ENCODE peak calls at places on chromosomes 3 and 15, in four cellular contexts. V is K562, Z is GM23248, E is fibroblast of lung. Y is an unnamed sample.

GRCh38 chr3:120560304-120561250 is 35.6 kb upstream of the NDUFB4 start:
- DNase-seq in E (no peak), V (no peak), Z (no peak), Y (peak; percentile 39)

GRCh38 chr3:20574746-20575145 is 388.7 kb upstream of the SGO1 start:
- DNase-seq in Z (peak; percentile 88), E (peak; percentile 12), V (no peak), Y (peak; percentile 94)

GRCh38 chr15:61828860-61829513 is 231.3 kb downstream of the VPS13C start:
- DNase-seq in Z (no peak), V (no peak), E (peak; percentile 42), Y (no peak)

GRCh38 chr3:39011191-39011736 is 40.5 kb downstream of the SCN11A start:
- DNase-seq in V (no peak), Z (no peak), E (no peak), Y (no peak)

GRCh38 chr3:156187146-156187769 is 66.9 kb downstream of the KCNAB1 start:
- DNase-seq in E (no peak), V (no peak), Z (peak; percentile 80), Y (peak; percentile 92)

GRCh38 chr15:79292011-79292410 is 9.5 kb downstream of the ANKRD34C start:
- DNase-seq in E (no peak), Z (no peak), V (no peak), Y (no peak)

GRCh38 chr15:62432702-62433398 is 267.8 kb upstream of the C2CD4B start:
- DNase-seq in V (no peak), Z (peak; percentile 65), E (peak; percentile 50), Y (no peak)

GRCh38 chr3:54488297-54488696 is 365.9 kb downstream of the CACNA2D3 start:
- DNase-seq in E (no peak), Z (no peak), V (no peak), Y (no peak)

GRCh38 chr3:140319801-140320200 is 358.1 kb upstream of the TRIM42 start:
- DNase-seq in E (no peak), V (no peak), Z (no peak), Y (no peak)

GRCh38 chr15:57503911-57504598 is 87.6 kb upstream of the MYZAP start:
- DNase-seq in V (no peak), E (peak; percentile 21), Z (no peak), Y (no peak)

GRCh38 chr3:30751610-30752299 is 142.7 kb downstream of the GADL1 start:
- DNase-seq in Z (peak; percentile 34), E (peak; percentile 64), V (no peak), Y (peak; percentile 26)

GRCh38 chr15:52440414-52440813 is 88.3 kb downstream of the MYO5A start:
- DNase-seq in E (no peak), Z (peak; percentile 29), V (no peak), Y (peak; percentile 43)

GRCh38 chr3:31392568-31392967 is 140.2 kb upstream of the STT3B start:
- DNase-seq in E (no peak), Z (no peak), V (no peak), Y (no peak)

GRCh38 chr3:187629711-187630110 is 40.5 kb downstream of the SST start:
- DNase-seq in E (no peak), V (no peak), Z (peak; percentile 92), Y (no peak)

GRCh38 chr15:33022629-33023028 is 171.9 kb downstream of the FMN1 start:
- DNase-seq in V (no peak), Z (peak; percentile 63), E (peak; percentile 78), Y (peak; percentile 54)

GRCh38 chr3:149726716-149727407 is 25.4 kb downstream of the COMMD2 start:
- DNase-seq in Z (peak; percentile 42), V (no peak), E (no peak), Y (peak; percentile 68)

GRCh38 chr15:96351801-96352593 is 21.5 kb downstream of the NR2F2 start:
- DNase-seq in Z (no peak), E (no peak), V (no peak), Y (no peak)

GRCh38 chr3:187987919-187988318 is 166.0 kb upstream of the LPP start:
- DNase-seq in V (no peak), Z (no peak), E (no peak), Y (no peak)

GRCh38 chr3:24343084-24343783 is 151.4 kb downstream of the THRB start:
- DNase-seq in E (peak; percentile 85), Z (peak; percentile 66), V (no peak), Y (peak; percentile 57)

GRCh38 chr3:154684440-154684839 is 254.4 kb upstream of the GPR149 start:
- DNase-seq in Z (no peak), V (no peak), E (no peak), Y (no peak)

GRCh38 chr15:92049290-92050008 is 195.9 kb downstream of the SLCO3A1 start:
- DNase-seq in V (no peak), Z (no peak), E (no peak), Y (no peak)
- H3K79me2 ChIP-seq in V (no peaks in the 10 kb centered on the region), Z (no peaks in the 10 kb centered on the region), E (no peaks in the 10 kb centered on the region), Y (no peaks in the 10 kb centered on the region)

GRCh38 chr15:84800365-84800806 is 16.8 kb upstream of the ALPK3 start:
- DNase-seq in V (no peak), Z (no peak), E (no peak), Y (no peak)

GRCh38 chr15:84799511-84800187 is 17.5 kb upstream of the ALPK3 start:
- DNase-seq in Z (no peak), E (no peak), V (no peak), Y (no peak)

GRCh38 chr15:84798436-84798946 is 18.7 kb upstream of the ALPK3 start:
- DNase-seq in Z (no peak), E (no peak), V (no peak), Y (no peak)

GRCh38 chr15:84797212-84797611 is 19.9 kb upstream of the ALPK3 start:
- DNase-seq in E (peak; percentile 13), Z (peak; percentile 85), V (no peak), Y (peak; percentile 71)

DNA sequence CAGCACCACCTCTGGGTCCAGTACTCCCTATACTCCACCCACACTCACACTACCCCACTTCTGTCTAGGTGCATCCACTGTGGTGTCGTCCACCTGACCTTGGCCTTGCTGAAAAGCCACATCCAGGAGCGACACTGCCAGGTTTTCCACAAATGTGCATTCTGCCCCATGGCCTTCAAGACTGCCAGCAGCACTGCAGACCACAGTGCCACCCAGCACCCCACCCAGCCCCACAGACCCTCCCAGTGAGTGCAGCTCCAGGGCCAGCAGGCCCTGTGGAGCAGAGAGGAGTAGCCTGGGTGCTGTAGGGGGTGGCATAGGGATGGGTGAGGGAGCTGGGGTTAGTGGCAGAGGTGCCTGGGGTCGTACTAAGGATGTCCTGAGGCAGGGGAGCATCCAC is 19.4 kb upstream of the ALPK3 start:
- DNase-seq in Z (no peak), E (no peak), V (no peak), Y (no peak)
- H3K9ac ChIP-seq in Z (peak overlapping the region; percentile 47), E (no peak overlapping the region), V (no peak overlapping the region), Y (peak overlapping the region; percentile 55)

DNA sequence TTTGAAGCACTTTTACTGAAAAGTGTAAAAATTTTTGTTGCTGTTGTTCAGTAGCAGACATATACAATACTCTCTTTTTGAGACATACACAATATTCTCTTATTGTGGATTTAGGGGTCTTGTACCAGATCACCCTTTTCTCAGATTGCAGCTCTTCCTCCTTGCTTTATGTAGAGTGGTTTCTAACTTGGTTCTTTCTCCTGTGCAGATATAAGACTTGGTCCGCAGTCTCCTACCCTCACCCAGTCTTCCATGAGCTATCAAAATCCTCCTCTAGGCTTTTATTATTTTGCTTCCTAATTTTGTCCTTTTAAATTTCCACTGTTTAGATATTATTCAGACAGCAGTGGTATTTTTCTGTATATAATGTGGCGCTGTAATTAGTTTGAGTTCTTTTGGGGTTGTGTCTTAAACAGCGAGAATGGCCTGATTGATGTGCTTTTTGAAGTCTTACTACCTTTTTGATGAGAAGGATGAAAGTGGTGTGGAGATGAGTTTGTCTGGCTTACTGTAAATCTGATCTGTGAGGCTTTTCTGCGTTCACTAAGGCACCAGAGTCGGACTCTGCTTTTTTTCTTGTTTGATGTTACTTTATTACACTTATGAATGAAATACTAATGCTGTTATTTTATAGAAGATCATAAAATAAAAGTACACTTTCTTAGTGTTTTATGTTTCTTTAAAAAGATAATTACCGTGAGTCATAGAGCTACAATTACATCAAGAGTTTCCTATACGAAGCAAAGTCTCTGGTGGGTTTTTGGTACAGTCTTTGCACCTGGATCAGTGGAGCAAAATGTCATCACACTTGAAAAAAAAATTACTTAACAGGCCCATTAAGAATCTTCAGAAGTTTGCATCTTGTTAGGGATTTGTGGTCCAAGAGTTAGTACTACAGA is 27.8 kb downstream of the FNDC3B start:
- DNase-seq in Z (no peak), V (no peak), E (no peak), Y (no peak)
- H3K79me2 ChIP-seq in Z (peaks cover 100% of the 10 kb centered on the region), V (peaks cover 99% of the 10 kb centered on the region), E (peaks cover 93% of the 10 kb centered on the region), Y (peaks cover 98% of the 10 kb centered on the region)

GRCh38 chr3:158103131-158103955 is 2.9 kb downstream of the SHOX2 start:
- DNase-seq in Z (peak; percentile 81), E (no peak), V (no peak), Y (no peak)
- H3K9ac ChIP-seq in Z (peak overlapping the region; percentile 84), E (no peak overlapping the region), V (no peak overlapping the region), Y (no peak overlapping the region)

DNA sequence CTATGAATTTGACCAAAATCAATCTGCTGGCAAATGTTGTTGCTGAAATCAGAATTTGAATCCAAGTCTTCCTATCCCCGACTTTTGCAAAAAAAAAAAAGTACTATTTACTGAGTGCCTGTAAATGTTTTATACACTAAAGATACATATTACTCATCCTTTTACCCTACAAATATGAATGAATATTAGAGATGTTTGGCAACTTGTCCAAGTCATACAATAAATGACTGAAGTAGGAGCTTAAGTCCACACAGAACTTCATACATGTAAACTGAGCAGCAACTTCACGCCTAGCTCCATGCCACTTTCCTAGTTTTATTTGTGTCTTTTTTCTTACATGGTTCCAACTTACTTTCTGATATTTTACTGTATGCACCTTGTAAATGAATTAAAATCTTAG is 39.2 kb downstream of the PHC3 start:
- DNase-seq in V (no peak), E (no peak), Z (no peak), Y (no peak)
- H3K79me2 ChIP-seq in V (peaks cover 4% of the 10 kb centered on the region), E (peaks cover 7% of the 10 kb centered on the region), Z (peaks cover 88% of the 10 kb centered on the region), Y (peaks cover 23% of the 10 kb centered on the region)

DNA sequence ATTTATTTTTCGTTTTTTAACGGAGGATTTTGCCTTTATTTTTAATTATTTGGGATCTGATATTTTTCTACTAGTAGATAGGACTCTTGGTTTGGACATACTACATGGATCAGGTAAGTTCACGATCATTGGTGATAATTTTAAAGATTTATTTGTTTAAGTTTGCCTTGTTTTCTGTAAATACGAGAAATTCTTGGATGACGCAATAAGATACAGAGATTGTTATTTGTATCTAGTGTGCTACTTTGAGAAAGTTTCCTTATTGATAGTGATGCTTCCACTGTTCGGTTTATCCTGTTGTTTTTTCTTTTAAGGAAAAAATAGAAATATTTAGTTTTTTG is 558 bp downstream of the CHD2 start:
- DNase-seq in V (no peak), E (peak; percentile 29), Z (peak; percentile 36), Y (no peak)
- H3K9ac ChIP-seq in V (no peak overlapping the region), E (peak overlapping the region; percentile 89), Z (peak overlapping the region; percentile 99), Y (peak overlapping the region; percentile 98)

DNA sequence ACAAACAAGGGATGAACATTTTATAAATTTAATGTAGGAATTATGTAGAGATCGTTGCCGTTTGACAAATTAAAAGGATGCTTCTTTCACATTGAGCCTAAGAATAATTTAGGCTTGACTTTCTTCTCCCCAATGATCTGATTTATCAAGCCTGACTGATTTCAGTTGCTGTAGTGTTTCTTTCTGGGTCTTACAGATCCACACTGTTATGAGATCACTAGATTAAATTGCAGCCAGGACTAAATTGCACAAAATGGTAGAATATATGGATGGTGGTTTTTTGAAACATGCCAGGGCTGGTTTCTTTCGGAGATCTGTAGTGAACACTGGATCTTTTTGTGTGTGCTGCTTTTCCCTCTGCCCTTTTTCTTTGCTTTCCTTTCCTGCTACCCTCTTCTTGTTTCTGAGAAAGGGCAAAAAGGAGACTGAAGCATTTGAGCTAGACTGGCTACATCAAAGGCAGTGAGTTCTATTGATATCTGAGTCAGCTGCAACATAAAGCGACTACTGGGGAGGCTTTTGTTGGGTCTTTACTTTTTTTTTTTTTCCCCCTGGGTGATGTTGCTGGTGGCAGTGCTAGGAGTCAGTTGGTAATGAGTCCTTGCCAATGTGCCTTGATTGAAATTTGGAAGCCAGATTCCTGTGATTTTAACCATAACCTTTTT is 83.0 kb downstream of the AKAP13 start:
- DNase-seq in E (no peak), Z (no peak), V (no peak), Y (no peak)
- H3K79me2 ChIP-seq in E (peaks cover 9% of the 10 kb centered on the region), Z (peaks cover 83% of the 10 kb centered on the region), V (no peaks in the 10 kb centered on the region), Y (peaks cover 73% of the 10 kb centered on the region)

Y was measured in astrocyte.